ENCODE peak calls at places on chromosomes 7 and 10, in eight cellular contexts. F, P, O, D, N, H, A and G are unnamed samples.
A peak's percentile ranks its signal among the peaks of the same experiment; 100 is the strongest.

GRCh38 chr7:76182225-76182965 is 19.3 kb upstream of the SRRM3 start:
- DNase-seq in N (no peak), D (no peak), H (no peak), A (no peak), O (no peak), P (no peak), F (no peak), G (no peak)

GRCh38 chr7:43905209-43905946 is 1.0 kb downstream of the URGCP start:
- DNase-seq in D (peak; percentile 31), O (no peak), F (peak; percentile 67), H (no peak), N (no peak), P (no peak), A (no peak), G (no peak)

GRCh38 chr7:15309891-15310290 is 251.9 kb downstream of the AGMO start:
- DNase-seq in A (peak; percentile 44), F (no peak), O (no peak), N (no peak), D (no peak), P (no peak), H (no peak), G (no peak)

GRCh38 chr10:100736809-100737358 is 8.5 kb upstream of the PAX2 start:
- DNase-seq in F (no peak), N (no peak), H (no peak), P (peak; percentile 32), O (no peak), D (no peak), A (no peak), G (no peak)

GRCh38 chr10:5545778-5546710 is 21.3 kb downstream of the CALML3 start:
- DNase-seq in F (peak; percentile 86), P (no peak), A (no peak), H (no peak), D (peak; percentile 74), N (no peak), O (no peak), G (no peak)

GRCh38 chr10:63547628-63548356 is 26.6 kb downstream of the REEP3 start:
- DNase-seq in N (no peak), O (no peak), P (no peak), A (no peak), F (no peak), D (no peak), H (no peak), G (no peak)

GRCh38 chr10:80131499-80131901 is 1.0 kb upstream of the PLAC9 start:
- DNase-seq in H (no peak), N (no peak), D (no peak), F (no peak), A (no peak), P (no peak), O (no peak), G (no peak)

GRCh38 chr10:69337312-69338132 is 59.2 kb downstream of the HK1 start:
- DNase-seq in H (no peak), D (peak; percentile 73), P (no peak), N (no peak), O (no peak), A (no peak), F (no peak), G (no peak)

GRCh38 chr10:50310560-50311174 is 59.4 kb upstream of the ASAH2 start:
- DNase-seq in O (no peak), N (peak; percentile 24), D (no peak), P (no peak), H (no peak), A (no peak), F (peak; percentile 29), G (no peak)

GRCh38 chr7:37921340-37921805 is 933 bp downstream of the EPDR1 start:
- DNase-seq in N (no peak), D (no peak), P (peak; percentile 55), O (no peak), F (peak; percentile 93), H (no peak), A (peak; percentile 42), G (peak; percentile 47)

GRCh38 chr10:71397340-71398212 is 856 bp downstream of the CDH23 start:
- DNase-seq in P (no peak), F (peak; percentile 13), N (no peak), D (peak; percentile 33), H (no peak), A (no peak), O (no peak), G (no peak)

GRCh38 chr10:100507357-100507732 is 12.3 kb downstream of the SEC31B start:
- DNase-seq in D (no peak), N (no peak), H (no peak), A (no peak), O (no peak), F (no peak), P (no peak), G (no peak)